ENCODE peak calls at places on chromosomes 1 and 21, in seven cellular contexts. One of them, this sample, is unnamed.

GRCh38 chr1:115980998-115981993 is 5.0 kb downstream of the SLC22A15 start:
- DNase-seq in ovary: no peak
- DNase-seq in tibial nerve: no peak
- DNase-seq in body of pancreas: peak; percentile 32
- DNase-seq in prostate gland: no peak
- DNase-seq in heart left ventricle: no peak
- DNase-seq in Peyer's patch: no peak
- DNase-seq in this sample: peak; percentile 17

GRCh38 chr21:40388046-40388445 is 458.9 kb downstream of the DSCAM start:
- DNase-seq in heart left ventricle: no peak
- DNase-seq in ovary: no peak
- DNase-seq in tibial nerve: no peak
- DNase-seq in prostate gland: no peak
- DNase-seq in body of pancreas: no peak
- DNase-seq in Peyer's patch: no peak
- DNase-seq in this sample: no peak

GRCh38 chr21:25457411-25457810 is 149.9 kb downstream of the MRPL39 start:
- DNase-seq in tibial nerve: no peak
- DNase-seq in heart left ventricle: no peak
- DNase-seq in body of pancreas: no peak
- DNase-seq in prostate gland: no peak
- DNase-seq in Peyer's patch: no peak
- DNase-seq in ovary: no peak
- DNase-seq in this sample: no peak

GRCh38 chr1:230896719-230897118 is 28.4 kb upstream of the C1orf198 start:
- DNase-seq in tibial nerve: no peak
- DNase-seq in ovary: no peak
- DNase-seq in body of pancreas: no peak
- DNase-seq in Peyer's patch: no peak
- DNase-seq in prostate gland: no peak
- DNase-seq in heart left ventricle: no peak
- DNase-seq in this sample: no peak

GRCh38 chr21:14603202-14603601 is 57.1 kb upstream of the SAMSN1 start:
- DNase-seq in ovary: no peak
- DNase-seq in tibial nerve: no peak
- DNase-seq in Peyer's patch: no peak
- DNase-seq in heart left ventricle: no peak
- DNase-seq in prostate gland: no peak
- DNase-seq in body of pancreas: no peak
- DNase-seq in this sample: no peak

GRCh38 chr1:18118078-18118477 is 10.5 kb downstream of the IGSF21 start:
- DNase-seq in tibial nerve: no peak
- DNase-seq in prostate gland: no peak
- DNase-seq in body of pancreas: peak; percentile 20
- DNase-seq in ovary: no peak
- DNase-seq in heart left ventricle: peak; percentile 51
- DNase-seq in Peyer's patch: no peak
- DNase-seq in this sample: no peak

GRCh38 chr1:192474080-192474683 is 101.4 kb upstream of the RGS1 start:
- DNase-seq in body of pancreas: no peak
- DNase-seq in ovary: no peak
- DNase-seq in Peyer's patch: no peak
- DNase-seq in tibial nerve: no peak
- DNase-seq in heart left ventricle: no peak
- DNase-seq in prostate gland: no peak
- DNase-seq in this sample: no peak

GRCh38 chr1:45802343-45803298 is 791 bp upstream of the MAST2 start:
- DNase-seq in prostate gland: peak; percentile 16
- DNase-seq in tibial nerve: peak; percentile 47
- DNase-seq in Peyer's patch: peak; percentile 61
- DNase-seq in ovary: peak; percentile 69
- DNase-seq in heart left ventricle: peak; percentile 79
- DNase-seq in body of pancreas: peak; percentile 86
- DNase-seq in this sample: peak; percentile 43

GRCh38 chr1:119647734-119648619 is at the start of gene ZNF697:
- DNase-seq in body of pancreas: peak; percentile 99
- DNase-seq in ovary: peak; percentile 98
- DNase-seq in prostate gland: peak; percentile 98
- DNase-seq in Peyer's patch: peak; percentile 98
- DNase-seq in tibial nerve: peak; percentile 93
- DNase-seq in heart left ventricle: peak; percentile 98
- DNase-seq in this sample: peak; percentile 99

GRCh38 chr21:36236052-36236730 is 79.6 kb downstream of the DOP1B start:
- DNase-seq in Peyer's patch: no peak
- DNase-seq in tibial nerve: no peak
- DNase-seq in ovary: no peak
- DNase-seq in heart left ventricle: no peak
- DNase-seq in body of pancreas: no peak
- DNase-seq in prostate gland: no peak
- DNase-seq in this sample: no peak

GRCh38 chr1:115710859-115711624 is 57.5 kb downstream of the CASQ2 start:
- DNase-seq in tibial nerve: no peak
- DNase-seq in ovary: no peak
- DNase-seq in Peyer's patch: no peak
- DNase-seq in heart left ventricle: peak; percentile 44
- DNase-seq in body of pancreas: no peak
- DNase-seq in prostate gland: peak; percentile 79
- DNase-seq in this sample: no peak

GRCh38 chr1:242890211-242890741 is 364.8 kb downstream of the CEP170 start:
- DNase-seq in body of pancreas: peak; percentile 9
- DNase-seq in prostate gland: no peak
- DNase-seq in Peyer's patch: no peak
- DNase-seq in ovary: no peak
- DNase-seq in tibial nerve: no peak
- DNase-seq in heart left ventricle: peak; percentile 35
- DNase-seq in this sample: no peak

GRCh38 chr21:32956257-32956656 is 69.5 kb upstream of the OLIG2 start:
- DNase-seq in prostate gland: no peak
- DNase-seq in heart left ventricle: no peak
- DNase-seq in Peyer's patch: no peak
- DNase-seq in ovary: no peak
- DNase-seq in tibial nerve: no peak
- DNase-seq in body of pancreas: no peak
- DNase-seq in this sample: no peak

GRCh38 chr21:32951041-32951440 is 74.7 kb upstream of the OLIG2 start:
- DNase-seq in Peyer's patch: no peak
- DNase-seq in ovary: no peak
- DNase-seq in body of pancreas: no peak
- DNase-seq in heart left ventricle: no peak
- DNase-seq in prostate gland: no peak
- DNase-seq in tibial nerve: no peak
- DNase-seq in this sample: no peak

GRCh38 chr21:32958288-32958992 is 67.3 kb upstream of the OLIG2 start:
- DNase-seq in Peyer's patch: no peak
- DNase-seq in heart left ventricle: no peak
- DNase-seq in tibial nerve: no peak
- DNase-seq in body of pancreas: no peak
- DNase-seq in prostate gland: no peak
- DNase-seq in ovary: no peak
- DNase-seq in this sample: no peak

GRCh38 chr21:32954353-32954752 is 71.4 kb upstream of the OLIG2 start:
- DNase-seq in tibial nerve: no peak
- DNase-seq in ovary: no peak
- DNase-seq in body of pancreas: no peak
- DNase-seq in prostate gland: no peak
- DNase-seq in Peyer's patch: no peak
- DNase-seq in heart left ventricle: no peak
- DNase-seq in this sample: no peak

DNA sequence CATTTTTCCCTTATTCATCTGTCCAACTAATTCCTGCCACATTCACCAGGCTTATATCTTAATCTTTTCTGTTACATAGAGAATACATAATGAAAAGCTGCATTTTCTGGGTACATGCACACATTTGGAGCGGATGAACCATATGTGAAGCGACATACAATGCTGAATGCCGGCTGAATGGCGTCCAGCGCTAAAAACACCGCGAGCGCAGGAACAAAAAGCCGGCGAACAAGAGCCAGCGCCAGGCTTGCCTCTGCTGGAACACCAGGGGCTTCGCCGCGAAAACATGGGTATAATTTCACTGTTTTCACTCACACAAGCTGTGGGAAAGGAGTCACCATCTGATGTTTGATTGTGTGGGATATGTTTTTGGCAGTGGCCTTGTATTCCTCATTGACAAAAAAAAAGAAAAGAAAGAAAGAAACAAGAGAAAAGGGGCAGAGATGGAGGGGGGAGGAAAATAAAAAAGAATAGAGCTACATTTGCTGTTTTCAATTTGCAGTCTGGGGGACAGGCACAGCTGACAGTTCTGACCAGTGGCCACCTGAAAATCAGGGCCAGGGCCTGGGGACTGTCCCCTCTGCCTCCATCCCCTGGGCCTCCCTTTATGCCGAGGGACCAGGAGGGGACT is 70.3 kb upstream of the OLIG2 start:
- DNase-seq in prostate gland: no peak
- DNase-seq in Peyer's patch: no peak
- DNase-seq in tibial nerve: no peak
- DNase-seq in heart left ventricle: no peak
- DNase-seq in ovary: no peak
- DNase-seq in body of pancreas: no peak
- DNase-seq in this sample: no peak
- H3K27me3 ChIP-seq in prostate gland: peaks cover 7% of the 10 kb centered on the region
- H3K27me3 ChIP-seq in Peyer's patch: no peaks in the 10 kb centered on the region
- H3K27me3 ChIP-seq in tibial nerve: peaks cover 50% of the 10 kb centered on the region
- H3K27me3 ChIP-seq in heart left ventricle: no peaks in the 10 kb centered on the region
- H3K27me3 ChIP-seq in ovary: no peaks in the 10 kb centered on the region
- H3K27me3 ChIP-seq in body of pancreas: no peaks in the 10 kb centered on the region
- H3K27me3 ChIP-seq in this sample: no peaks in the 10 kb centered on the region

GRCh38 chr1:200250469-200250868 is 159.4 kb downstream of the ZNF281 start:
- DNase-seq in heart left ventricle: no peak
- DNase-seq in prostate gland: no peak
- DNase-seq in ovary: no peak
- DNase-seq in body of pancreas: no peak
- DNase-seq in tibial nerve: no peak
- DNase-seq in Peyer's patch: no peak
- DNase-seq in this sample: no peak

GRCh38 chr1:200258447-200259375 is 151.1 kb downstream of the ZNF281 start:
- DNase-seq in tibial nerve: no peak
- DNase-seq in Peyer's patch: no peak
- DNase-seq in heart left ventricle: no peak
- DNase-seq in ovary: no peak
- DNase-seq in prostate gland: no peak
- DNase-seq in body of pancreas: peak; percentile 6
- DNase-seq in this sample: no peak

GRCh38 chr1:200257235-200257634 is 152.6 kb downstream of the ZNF281 start:
- DNase-seq in body of pancreas: no peak
- DNase-seq in tibial nerve: no peak
- DNase-seq in prostate gland: no peak
- DNase-seq in Peyer's patch: no peak
- DNase-seq in heart left ventricle: no peak
- DNase-seq in ovary: no peak
- DNase-seq in this sample: no peak

GRCh38 chr1:200252526-200252925 is 157.3 kb downstream of the ZNF281 start:
- DNase-seq in body of pancreas: no peak
- DNase-seq in tibial nerve: no peak
- DNase-seq in prostate gland: no peak
- DNase-seq in ovary: no peak
- DNase-seq in heart left ventricle: no peak
- DNase-seq in Peyer's patch: no peak
- DNase-seq in this sample: no peak

DNA sequence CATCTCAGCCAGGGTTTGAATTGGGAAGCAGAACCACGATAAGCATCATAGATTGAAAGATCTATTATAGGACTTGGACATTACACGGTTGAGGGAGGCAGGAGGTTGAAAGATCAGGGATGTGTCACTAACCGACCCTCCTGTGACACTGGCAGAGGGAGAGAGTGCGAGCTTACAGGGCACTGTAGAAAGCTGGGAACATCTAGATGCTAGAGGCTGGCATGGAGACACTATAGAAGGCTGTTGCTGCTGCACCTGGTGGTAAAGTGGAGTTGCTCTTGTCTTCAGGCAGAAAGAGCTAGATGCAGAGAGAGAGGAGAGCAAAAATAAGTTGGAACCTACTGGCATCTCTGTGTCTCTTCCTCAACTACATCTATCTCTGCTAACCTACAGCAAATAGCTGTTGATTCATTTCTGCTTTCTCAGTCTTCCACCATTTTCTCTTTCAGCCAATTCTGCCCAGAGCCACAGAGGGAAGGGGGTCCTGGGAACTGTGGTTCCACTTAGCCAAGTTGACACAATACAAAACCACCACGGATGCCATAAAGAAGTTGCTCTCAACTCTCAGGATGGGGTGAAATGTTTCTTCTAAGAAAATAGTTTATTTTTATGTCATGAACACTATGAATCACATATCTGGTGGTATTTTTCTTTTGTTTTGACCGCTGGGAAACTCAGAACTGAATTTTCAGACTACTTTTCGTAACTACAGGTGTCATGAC is 155.9 kb downstream of the ZNF281 start:
- DNase-seq in Peyer's patch: no peak
- DNase-seq in ovary: no peak
- DNase-seq in heart left ventricle: no peak
- DNase-seq in prostate gland: no peak
- DNase-seq in tibial nerve: no peak
- DNase-seq in body of pancreas: no peak
- DNase-seq in this sample: no peak
- TF ChIP-seq CTCF in Peyer's patch: no peak
- TF ChIP-seq CTCF in ovary: no peak
- TF ChIP-seq CTCF in heart left ventricle: no peak
- TF ChIP-seq CTCF in prostate gland: no peak
- TF ChIP-seq CTCF in tibial nerve: no peak
- TF ChIP-seq CTCF in body of pancreas: no peak
- TF ChIP-seq CTCF in this sample: no peak

GRCh38 chr1:220528049-220528678 is at the start of gene MARK1:
- DNase-seq in tibial nerve: peak; percentile 17
- DNase-seq in heart left ventricle: peak; percentile 88
- DNase-seq in body of pancreas: peak; percentile 41
- DNase-seq in prostate gland: peak; percentile 57
- DNase-seq in ovary: peak; percentile 31
- DNase-seq in Peyer's patch: peak; percentile 79
- DNase-seq in this sample: peak; percentile 74
- TF ChIP-seq POLR2A in tibial nerve: no peak
- TF ChIP-seq POLR2A in heart left ventricle: no peak
- TF ChIP-seq POLR2A in body of pancreas: peak; percentile 27
- TF ChIP-seq POLR2A in prostate gland: no peak
- TF ChIP-seq POLR2A in ovary: no peak
- TF ChIP-seq POLR2A in Peyer's patch: no peak
- TF ChIP-seq POLR2A in this sample: peak; percentile 83

GRCh38 chr1:5820026-5820421 is 172.2 kb downstream of the NPHP4 start:
- DNase-seq in Peyer's patch: no peak
- DNase-seq in ovary: no peak
- DNase-seq in body of pancreas: no peak
- DNase-seq in prostate gland: no peak
- DNase-seq in tibial nerve: no peak
- DNase-seq in heart left ventricle: no peak
- DNase-seq in this sample: no peak

GRCh38 chr1:5818755-5819154 is 173.5 kb downstream of the NPHP4 start:
- DNase-seq in heart left ventricle: no peak
- DNase-seq in tibial nerve: no peak
- DNase-seq in ovary: no peak
- DNase-seq in prostate gland: no peak
- DNase-seq in Peyer's patch: no peak
- DNase-seq in body of pancreas: no peak
- DNase-seq in this sample: no peak

GRCh38 chr1:5821496-5822176 is 170.6 kb downstream of the NPHP4 start:
- DNase-seq in ovary: no peak
- DNase-seq in heart left ventricle: no peak
- DNase-seq in body of pancreas: no peak
- DNase-seq in tibial nerve: no peak
- DNase-seq in prostate gland: no peak
- DNase-seq in Peyer's patch: no peak
- DNase-seq in this sample: no peak

GRCh38 chr1:5822266-5822665 is 170.0 kb downstream of the NPHP4 start:
- DNase-seq in body of pancreas: no peak
- DNase-seq in heart left ventricle: no peak
- DNase-seq in tibial nerve: no peak
- DNase-seq in ovary: no peak
- DNase-seq in Peyer's patch: no peak
- DNase-seq in prostate gland: no peak
- DNase-seq in this sample: no peak

GRCh38 chr1:5819391-5820025 is 172.7 kb downstream of the NPHP4 start:
- DNase-seq in heart left ventricle: no peak
- DNase-seq in ovary: no peak
- DNase-seq in tibial nerve: no peak
- DNase-seq in prostate gland: no peak
- DNase-seq in body of pancreas: no peak
- DNase-seq in Peyer's patch: no peak
- DNase-seq in this sample: no peak
- H3K27me3 ChIP-seq in heart left ventricle: no peaks in the 10 kb centered on the region
- H3K27me3 ChIP-seq in ovary: no peaks in the 10 kb centered on the region
- H3K27me3 ChIP-seq in tibial nerve: no peaks in the 10 kb centered on the region
- H3K27me3 ChIP-seq in prostate gland: peaks cover 5% of the 10 kb centered on the region
- H3K27me3 ChIP-seq in body of pancreas: no peaks in the 10 kb centered on the region
- H3K27me3 ChIP-seq in Peyer's patch: no peaks in the 10 kb centered on the region
- H3K27me3 ChIP-seq in this sample: no peaks in the 10 kb centered on the region

This sample was measured in thyroid gland.